ENCODE peak calls at places on chromosomes 3 and 15, in four cellular contexts. M is HepG2, H is K562, B is H1. W is an unnamed sample. For H4K20me1, the result is how much of the 10 kb centered on the place peaks cover.

GRCh38 chr3:128174645-128175590 is 21.6 kb downstream of the EEFSEC start:
- DNase-seq in M (no peak), H (no peak), B (no peak), W (no peak)

GRCh38 chr3:52143616-52144015 is 10.6 kb downstream of the POC1A start:
- DNase-seq in M (no peak), H (no peak), B (no peak), W (no peak)

GRCh38 chr3:186180891-186181471 is 72.1 kb upstream of the ETV5 start:
- DNase-seq in M (no peak), H (no peak), B (no peak), W (no peak)

GRCh38 chr3:36908647-36909180 is 36.1 kb downstream of the TRANK1 start:
- DNase-seq in M (no peak), H (no peak), B (no peak), W (no peak)

GRCh38 chr3:143121240-143122088 is 1.9 kb downstream of the CHST2 start:
- DNase-seq in M (no peak), H (peak), B (no peak), W (peak)

GRCh38 chr3:37321260-37321852 is 147.0 kb upstream of the LRRFIP2 start:
- DNase-seq in M (no peak), H (no peak), B (no peak), W (peak)

GRCh38 chr15:83219026-83219425 is 11.4 kb upstream of the HDGFL3 start:
- DNase-seq in M (no peak), H (no peak), B (no peak), W (no peak)

GRCh38 chr3:141285570-141285969 is 53.9 kb downstream of the PXYLP1 start:
- DNase-seq in M (no peak), H (no peak), B (no peak), W (no peak)

GRCh38 chr3:127161236-127161635 is 31.7 kb upstream of the PRR23E start:
- DNase-seq in M (no peak), H (no peak), B (no peak), W (no peak)

GRCh38 chr3:127156651-127157050 is 36.3 kb upstream of the PRR23E start:
- DNase-seq in M (no peak), H (no peak), B (no peak), W (no peak)

GRCh38 chr3:127157181-127157828 is 35.6 kb upstream of the PRR23E start:
- DNase-seq in M (no peak), H (no peak), B (no peak), W (no peak)

GRCh38 chr3:127159547-127159946 is 33.4 kb upstream of the PRR23E start:
- DNase-seq in M (no peak), H (no peak), B (no peak), W (no peak)

DNA sequence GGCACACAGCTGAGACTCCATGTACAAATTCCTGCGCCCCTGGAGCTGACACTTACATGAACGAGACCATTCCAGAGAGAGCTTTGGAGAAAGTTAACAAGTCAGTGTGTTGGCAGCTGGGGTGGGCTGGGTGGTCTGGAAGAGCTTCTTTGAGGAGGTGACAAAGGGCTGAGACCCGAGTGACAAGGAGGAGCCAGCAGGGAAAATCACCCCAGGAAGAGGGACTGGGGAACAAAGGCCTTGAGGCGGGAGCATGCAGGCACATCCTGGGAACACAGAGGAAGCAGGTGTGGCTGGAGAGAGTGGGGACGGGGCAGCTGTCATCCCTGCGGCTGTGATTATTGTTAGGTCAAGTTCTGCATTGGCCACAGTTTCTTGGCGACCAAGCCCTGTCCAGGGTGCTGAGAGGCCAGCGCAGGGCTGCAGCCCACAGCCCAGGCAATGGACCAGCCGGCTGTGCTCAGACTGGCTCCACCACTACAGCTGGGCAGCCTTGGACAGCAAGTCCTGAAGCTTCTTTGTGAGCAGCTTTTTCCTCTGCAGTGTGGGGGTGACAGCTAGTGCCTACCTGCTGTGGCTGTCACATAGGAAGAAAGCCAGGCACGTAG is 34.2 kb upstream of the PRR23E start:
- DNase-seq in M (no peak), H (peak), B (no peak), W (peak)
- TF ChIP-seq JUN in M (no peak), H (no peak), B (no peak), W (no peak)

GRCh38 chr15:65887565-65887964 is 18.3 kb downstream of the RAB11A start:
- DNase-seq in M (no peak), H (no peak), B (no peak), W (no peak)

GRCh38 chr15:65896231-65896630 is 26.9 kb downstream of the RAB11A start:
- DNase-seq in M (no peak), H (no peak), B (no peak), W (peak)

GRCh38 chr15:65888998-65889397 is 19.7 kb downstream of the RAB11A start:
- DNase-seq in M (no peak), H (no peak), B (no peak), W (no peak)

GRCh38 chr15:65893060-65893459 is 23.8 kb downstream of the RAB11A start:
- DNase-seq in M (no peak), H (no peak), B (no peak), W (no peak)
- H4K20me1 ChIP-seq in M (under half), H (under half), B (under half), W (under half)

GRCh38 chr15:23566070-23567050 is 886 bp downstream of the MKRN3 start:
- DNase-seq in M (peak), H (peak), B (no peak), W (peak)
- TF ChIP-seq POLR2AphosphoS5 in M (no peak), H (no peak), B (no peak), W (no peak)

GRCh38 chr3:188979669-188980311 is 192.0 kb upstream of the TPRG1 start:
- DNase-seq in M (no peak), H (no peak), B (no peak), W (no peak)
- TF ChIP-seq JUN in M (no peak), H (no peak), B (no peak), W (no peak)

DNA sequence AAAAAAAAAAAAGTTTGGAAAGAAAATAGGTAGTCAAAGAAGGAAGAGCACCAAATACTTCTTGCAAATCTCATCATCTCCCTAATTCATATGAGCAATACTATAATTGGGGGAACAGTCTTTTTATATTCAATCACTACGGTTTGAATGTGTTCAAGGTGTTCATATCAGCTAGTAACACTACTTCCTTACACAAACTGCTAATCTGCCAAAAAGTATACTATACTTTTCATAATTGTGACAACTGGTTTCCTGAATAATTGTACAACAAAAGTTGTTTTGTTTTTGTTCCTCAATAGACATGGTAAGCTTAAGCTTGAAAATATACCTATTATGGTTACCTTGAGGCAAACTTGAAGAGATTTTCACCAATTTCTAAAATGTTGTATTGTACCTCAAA is 12.1 kb downstream of the SETD2 start:
- DNase-seq in M (no peak), H (no peak), B (no peak), W (peak)
- H4K20me1 ChIP-seq in M (under half), H (under half), B (under half), W (under half)

GRCh38 chr15:85611361-85611760 is 183.4 kb downstream of the KLHL25 start:
- DNase-seq in M (no peak), H (no peak), B (no peak), W (no peak)

GRCh38 chr15:85609492-85609891 is 185.2 kb downstream of the KLHL25 start:
- DNase-seq in M (no peak), H (no peak), B (no peak), W (no peak)

GRCh38 chr15:85616549-85616948 is 178.2 kb downstream of the KLHL25 start:
- DNase-seq in M (no peak), H (no peak), B (no peak), W (peak)

GRCh38 chr15:85615930-85616329 is 178.8 kb downstream of the KLHL25 start:
- DNase-seq in M (peak), H (peak), B (no peak), W (peak)

DNA sequence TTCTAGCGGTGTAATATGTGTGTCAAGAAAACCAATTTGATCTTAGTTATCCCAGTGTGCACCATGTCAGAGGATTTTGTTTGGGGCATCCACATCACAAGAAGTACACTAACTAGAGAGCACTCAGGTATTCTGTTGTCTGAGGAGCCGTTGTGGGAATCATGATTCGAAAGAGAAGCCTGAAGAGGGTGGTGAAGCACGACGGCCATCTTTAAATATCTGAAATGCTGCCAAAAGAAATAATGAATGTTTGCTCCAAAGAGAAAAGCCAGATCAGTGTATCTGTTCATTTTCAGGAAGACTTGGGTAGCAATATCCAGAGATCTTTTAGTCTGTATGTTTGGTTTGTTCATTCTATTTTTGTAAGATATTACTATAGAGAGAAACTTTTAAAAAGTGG is 180.7 kb downstream of the KLHL25 start:
- DNase-seq in M (no peak), H (no peak), B (no peak), W (peak)
- TF ChIP-seq POLR2AphosphoS5 in M (no peak), H (no peak), B (no peak), W (no peak)